ENCODE peak calls at places on chromosomes 11 and 22, in nine cellular contexts. C is substantia nigra; G is HT-29; L is stimulated activated naive B cell treated with anti-CD40 and anti-IgM and Interleukin-4, amounts not matched to agents 10 μg/mL and 1 μg/mL and 100 μg/mL, for 72 hours; O is astrocyte of the hippocampus; N is RWPE1; Z is activated CD4-positive, alpha-beta T cell treated with anti-CD3 and anti-CD28 coated beads, Interleukin-2, amount 10 ng/mL, durations not matched to agents 7 days and 5 days; M is SK-N-SH; J is adipocyte. X is an unnamed sample.
A peak's percentile ranks its signal among the peaks of the same experiment; 100 is the strongest.

GRCh38 chr11:43486141-43486540 is 127.4 kb downstream of the TTC17 start:
- DNase-seq in J (no peak), M (no peak), G (no peak), L (no peak), O (no peak), Z (no peak), C (no peak), N (no peak), X (no peak)

GRCh38 chr11:124791626-124792341 is 8.4 kb downstream of the MSANTD2 start:
- DNase-seq in J (peak; percentile 45), Z (no peak), N (no peak), L (no peak), M (no peak), O (no peak), C (no peak), G (no peak), X (no peak)

GRCh38 chr22:18076060-18076497 is 1.7 kb upstream of the PEX26 start:
- DNase-seq in L (peak; percentile 48), Z (peak; percentile 65), M (peak; percentile 72), N (peak; percentile 58), J (peak; percentile 97), G (peak; percentile 87), O (peak; percentile 92), C (peak; percentile 65), X (peak; percentile 95)

GRCh38 chr11:37343279-37343678 is 745.2 kb upstream of the RAG2 start:
- DNase-seq in G (no peak), L (no peak), Z (no peak), J (no peak), C (no peak), M (no peak), N (no peak), O (no peak), X (no peak)

GRCh38 chr22:40404251-40405177 is 34.1 kb downstream of the SGSM3 start:
- DNase-seq in G (no peak), Z (no peak), M (no peak), O (no peak), N (no peak), C (no peak), J (no peak), L (no peak), X (no peak)

GRCh38 chr11:10930224-10930960 is 72.5 kb upstream of the ZBED5 start:
- DNase-seq in Z (no peak), O (no peak), J (no peak), C (no peak), M (no peak), N (peak; percentile 28), L (no peak), G (peak; percentile 47), X (peak; percentile 72)

GRCh38 chr11:58965246-58965985 is 26.1 kb downstream of the GLYATL1 start:
- DNase-seq in L (no peak), G (no peak), N (no peak), M (no peak), C (no peak), J (peak; percentile 11), O (peak; percentile 61), Z (no peak), X (no peak)

GRCh38 chr22:36136475-36136874 is 24.1 kb downstream of the APOL3 start:
- DNase-seq in M (no peak), L (no peak), G (no peak), Z (no peak), C (no peak), J (peak; percentile 40), O (peak; percentile 28), N (no peak), X (no peak)

GRCh38 chr11:109222730-109223129 is 199.3 kb upstream of the C11orf87 start:
- DNase-seq in C (no peak), L (no peak), N (no peak), M (no peak), J (no peak), G (no peak), O (no peak), Z (no peak), X (no peak)

GRCh38 chr11:17252704-17253103 is 23.8 kb upstream of the NUCB2 start:
- DNase-seq in J (no peak), N (no peak), L (no peak), C (no peak), Z (no peak), G (no peak), M (no peak), O (no peak), X (no peak)

GRCh38 chr22:21762712-21763581 is 27.4 kb upstream of the YPEL1 start:
- DNase-seq in J (no peak), C (no peak), M (no peak), N (no peak), Z (peak; percentile 21), L (peak; percentile 31), O (no peak), G (no peak), X (no peak)

GRCh38 chr22:50628543-50629134 is 687 bp upstream of the ARSA start:
- DNase-seq in J (no peak), Z (peak; percentile 30), C (no peak), L (no peak), N (no peak), G (no peak), M (no peak), O (no peak), X (no peak)

GRCh38 chr11:114377612-114378267 is 22.6 kb downstream of the C11orf71 start:
- DNase-seq in L (peak; percentile 11), N (no peak), O (peak; percentile 69), J (peak; percentile 79), G (no peak), Z (no peak), M (no peak), C (no peak), X (no peak)

GRCh38 chr11:126918556-126918955 is 82.0 kb downstream of the KIRREL3 start:
- DNase-seq in G (no peak), N (no peak), L (no peak), Z (no peak), O (no peak), C (no peak), M (no peak), J (peak; percentile 16), X (no peak)

GRCh38 chr11:9808943-9809342 is 145.1 kb downstream of the SWAP70 start:
- DNase-seq in N (no peak), C (no peak), M (no peak), J (peak; percentile 23), Z (no peak), G (no peak), O (peak; percentile 83), L (no peak), X (no peak)

GRCh38 chr11:128316541-128317206 is 270.7 kb downstream of the ETS1 start:
- DNase-seq in N (no peak), J (no peak), Z (no peak), M (no peak), L (no peak), O (no peak), C (no peak), G (no peak), X (no peak)

GRCh38 chr11:11979487-11980117 is 28.8 kb downstream of the DKK3 start:
- DNase-seq in C (no peak), Z (no peak), G (no peak), J (peak; percentile 94), L (no peak), N (no peak), M (peak; percentile 69), O (peak; percentile 83), X (no peak)

GRCh38 chr11:47552581-47553416 is at the start of gene CELF1:
- DNase-seq in O (peak; percentile 97), J (peak; percentile 98), G (peak; percentile 95), C (peak; percentile 87), N (peak; percentile 77), M (peak; percentile 95), Z (peak; percentile 94), L (peak; percentile 92), X (peak; percentile 93)

GRCh38 chr11:90500922-90501568 is 278.2 kb upstream of the CHORDC1 start:
- DNase-seq in O (peak; percentile 18), Z (no peak), L (no peak), G (no peak), C (no peak), N (no peak), J (no peak), M (no peak), X (no peak)

GRCh38 chr22:35539910-35540599 is 576 bp upstream of the RASD2 start:
- DNase-seq in M (peak; percentile 98), J (peak; percentile 82), N (peak; percentile 44), L (peak; percentile 42), G (no peak), O (peak; percentile 70), C (peak; percentile 15), Z (peak; percentile 46), X (no peak)

GRCh38 chr22:38442967-38443674 is 11.9 kb downstream of the KCNJ4 start:
- DNase-seq in M (no peak), O (peak; percentile 19), G (no peak), N (no peak), J (no peak), Z (no peak), L (no peak), C (no peak), X (no peak)

GRCh38 chr22:46576556-46577351 is 39.3 kb upstream of the CELSR1 start:
- DNase-seq in N (peak; percentile 40), C (peak; percentile 29), J (peak; percentile 84), G (peak; percentile 22), O (peak; percentile 83), L (no peak), Z (peak; percentile 38), M (peak; percentile 95), X (no peak)

GRCh38 chr11:73957654-73958361 is 7.0 kb downstream of the DNAJB13 start:
- DNase-seq in Z (no peak), J (no peak), O (no peak), L (no peak), N (no peak), C (no peak), M (no peak), G (no peak), X (no peak)

GRCh38 chr22:49197500-49197899 is 630.2 kb downstream of the BRD1 start:
- DNase-seq in C (no peak), O (no peak), Z (no peak), M (no peak), J (no peak), N (no peak), G (no peak), L (no peak), X (no peak)

GRCh38 chr22:29798318-29798717 is 31.1 kb downstream of the UQCR10 start:
- DNase-seq in L (peak; percentile 43), M (no peak), O (no peak), C (no peak), Z (no peak), J (no peak), G (peak; percentile 54), N (no peak), X (no peak)

GRCh38 chr22:19197997-19198865 is 19.7 kb upstream of the SLC25A1 start:
- DNase-seq in L (no peak), G (no peak), Z (no peak), C (no peak), J (no peak), N (no peak), M (no peak), O (no peak), X (peak; percentile 46)

GRCh38 chr11:8265681-8266241 is 2.1 kb upstream of the LMO1 start:
- DNase-seq in Z (no peak), M (peak; percentile 81), C (no peak), J (no peak), G (no peak), L (no peak), O (peak; percentile 23), N (no peak), X (no peak)

GRCh38 chr11:2521681-2522630 is 77.1 kb downstream of the KCNQ1 start:
- DNase-seq in N (no peak), Z (no peak), G (no peak), O (no peak), J (no peak), C (no peak), M (peak; percentile 19), L (no peak), X (no peak)

GRCh38 chr11:17208257-17208999 is 642 bp upstream of the PIK3C2A start:
- DNase-seq in M (peak; percentile 73), N (peak; percentile 89), C (peak; percentile 47), J (peak; percentile 74), L (peak; percentile 41), O (peak; percentile 77), G (peak; percentile 90), Z (peak; percentile 48), X (peak; percentile 89)

X was measured in NCI-H2227 treated with DMSO at 0.1 percent for 48 hours.